ENCODE peak calls at places on chromosomes 5 and 9, in seven cellular contexts. One of them, this sample, is unnamed.
A peak's percentile ranks its signal among the peaks of the same experiment; 100 is the strongest.

GRCh38 chr5:24141046-24141445 is 503.7 kb downstream of the CDH10 start:
- DNase-seq in IMR-90: no peak
- DNase-seq in mesendoderm: peak; percentile 9
- DNase-seq in trophoblast cell: no peak
- DNase-seq in H1: no peak
- DNase-seq in neuronal stem cell: no peak
- DNase-seq in H9: peak; percentile 29
- DNase-seq in this sample: no peak

GRCh38 chr5:112687306-112687705 is 50.4 kb upstream of the APC start:
- DNase-seq in mesendoderm: peak; percentile 72
- DNase-seq in IMR-90: no peak
- DNase-seq in trophoblast cell: no peak
- DNase-seq in H9: peak; percentile 57
- DNase-seq in neuronal stem cell: no peak
- DNase-seq in H1: no peak
- DNase-seq in this sample: no peak

GRCh38 chr5:44783916-44784315 is 24.8 kb upstream of the MRPS30 start:
- DNase-seq in H9: no peak
- DNase-seq in neuronal stem cell: no peak
- DNase-seq in IMR-90: no peak
- DNase-seq in mesendoderm: no peak
- DNase-seq in H1: no peak
- DNase-seq in trophoblast cell: peak; percentile 61
- DNase-seq in this sample: no peak

GRCh38 chr5:172903790-172904189 is 55.4 kb upstream of the RPL26L1 start:
- DNase-seq in H1: no peak
- DNase-seq in neuronal stem cell: no peak
- DNase-seq in IMR-90: peak; percentile 96
- DNase-seq in mesendoderm: no peak
- DNase-seq in H9: no peak
- DNase-seq in trophoblast cell: peak; percentile 91
- DNase-seq in this sample: peak; percentile 95

GRCh38 chr5:166004006-166004405 is 2287.4 kb upstream of the WWC1 start:
- DNase-seq in H1: no peak
- DNase-seq in mesendoderm: no peak
- DNase-seq in H9: no peak
- DNase-seq in trophoblast cell: no peak
- DNase-seq in neuronal stem cell: no peak
- DNase-seq in IMR-90: no peak
- DNase-seq in this sample: no peak

GRCh38 chr9:37030591-37030939 is 3.5 kb downstream of the PAX5 start:
- DNase-seq in H9: peak; percentile 18
- DNase-seq in mesendoderm: peak; percentile 14
- DNase-seq in IMR-90: no peak
- DNase-seq in trophoblast cell: no peak
- DNase-seq in H1: no peak
- DNase-seq in neuronal stem cell: no peak
- DNase-seq in this sample: no peak

GRCh38 chr9:87713278-87713989 is 12.5 kb upstream of the CTSL start:
- DNase-seq in trophoblast cell: peak; percentile 99
- DNase-seq in IMR-90: peak; percentile 99
- DNase-seq in neuronal stem cell: no peak
- DNase-seq in H1: no peak
- DNase-seq in mesendoderm: peak; percentile 66
- DNase-seq in H9: no peak
- DNase-seq in this sample: peak; percentile 100

GRCh38 chr5:50962934-50963646 is 296.7 kb downstream of the PARP8 start:
- DNase-seq in IMR-90: peak; percentile 32
- DNase-seq in neuronal stem cell: peak; percentile 81
- DNase-seq in trophoblast cell: peak; percentile 66
- DNase-seq in H9: peak; percentile 82
- DNase-seq in mesendoderm: peak; percentile 85
- DNase-seq in H1: peak; percentile 93
- DNase-seq in this sample: peak; percentile 62

GRCh38 chr5:157165668-157166067 is 396 bp downstream of the GARIN3 start:
- DNase-seq in H1: no peak
- DNase-seq in neuronal stem cell: no peak
- DNase-seq in H9: no peak
- DNase-seq in trophoblast cell: no peak
- DNase-seq in mesendoderm: no peak
- DNase-seq in IMR-90: no peak
- DNase-seq in this sample: no peak

GRCh38 chr9:88007291-88007650 is 32.9 kb upstream of the CDK20 start:
- DNase-seq in neuronal stem cell: no peak
- DNase-seq in IMR-90: no peak
- DNase-seq in trophoblast cell: peak; percentile 42
- DNase-seq in mesendoderm: peak; percentile 51
- DNase-seq in H9: no peak
- DNase-seq in H1: no peak
- DNase-seq in this sample: no peak

GRCh38 chr5:14231888-14232287 is 88.7 kb downstream of the TRIO start:
- DNase-seq in mesendoderm: no peak
- DNase-seq in H9: no peak
- DNase-seq in H1: no peak
- DNase-seq in trophoblast cell: no peak
- DNase-seq in IMR-90: no peak
- DNase-seq in neuronal stem cell: no peak
- DNase-seq in this sample: no peak

GRCh38 chr5:79493596-79494343 is 20.2 kb downstream of the HOMER1 start:
- DNase-seq in neuronal stem cell: no peak
- DNase-seq in IMR-90: peak; percentile 36
- DNase-seq in H1: no peak
- DNase-seq in trophoblast cell: no peak
- DNase-seq in H9: no peak
- DNase-seq in mesendoderm: no peak
- DNase-seq in this sample: peak; percentile 42

GRCh38 chr5:152560508-152561137 is 155.5 kb upstream of the NMUR2 start:
- DNase-seq in mesendoderm: peak; percentile 83
- DNase-seq in trophoblast cell: peak; percentile 78
- DNase-seq in IMR-90: peak; percentile 12
- DNase-seq in neuronal stem cell: peak; percentile 73
- DNase-seq in H1: peak; percentile 78
- DNase-seq in H9: peak; percentile 79
- DNase-seq in this sample: peak; percentile 45

GRCh38 chr5:96718635-96719077 is 56.5 kb downstream of the CAST start:
- DNase-seq in neuronal stem cell: no peak
- DNase-seq in H9: no peak
- DNase-seq in mesendoderm: no peak
- DNase-seq in H1: no peak
- DNase-seq in IMR-90: no peak
- DNase-seq in trophoblast cell: no peak
- DNase-seq in this sample: no peak

GRCh38 chr9:129586647-129587046 is 34.3 kb downstream of the C9orf50 start:
- DNase-seq in H9: no peak
- DNase-seq in mesendoderm: no peak
- DNase-seq in trophoblast cell: no peak
- DNase-seq in neuronal stem cell: no peak
- DNase-seq in H1: no peak
- DNase-seq in IMR-90: no peak
- DNase-seq in this sample: no peak

DNA sequence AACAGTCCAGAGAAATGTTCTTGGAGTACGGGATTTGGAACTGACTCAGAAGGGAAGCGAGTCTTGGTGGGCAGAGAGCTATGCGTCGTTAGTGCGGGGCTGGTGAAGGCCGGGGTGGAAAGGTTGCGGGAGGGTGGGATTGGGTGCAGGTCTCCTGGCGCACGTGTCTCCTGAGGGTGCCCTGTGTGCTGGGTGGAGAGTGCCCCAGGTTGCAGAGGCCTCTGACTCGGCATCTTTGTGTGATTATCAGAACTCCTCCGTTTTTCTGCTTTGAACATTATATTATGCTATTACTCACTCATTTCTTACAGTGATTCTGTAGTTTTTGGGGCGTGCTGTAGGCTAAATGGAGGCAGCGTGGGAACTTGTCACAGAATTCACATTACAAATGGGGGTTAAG is 11.4 kb downstream of the CEP72 start:
- DNase-seq in H1: no peak
- DNase-seq in trophoblast cell: no peak
- DNase-seq in neuronal stem cell: no peak
- DNase-seq in mesendoderm: no peak
- DNase-seq in IMR-90: no peak
- DNase-seq in H9: no peak
- DNase-seq in this sample: no peak
- H2BK5ac ChIP-seq in H1: no peak overlapping the region
- H2BK5ac ChIP-seq in trophoblast cell: no peak overlapping the region
- H2BK5ac ChIP-seq in neuronal stem cell: no peak overlapping the region
- H2BK5ac ChIP-seq in mesendoderm: no peak overlapping the region
- H2BK5ac ChIP-seq in IMR-90: no peak overlapping the region
- H2BK5ac ChIP-seq in H9: no peak overlapping the region
- H2BK5ac ChIP-seq in this sample: no peak overlapping the region

GRCh38 chr9:112914524-112914923 is 23.8 kb upstream of the SLC46A2 start:
- DNase-seq in trophoblast cell: no peak
- DNase-seq in IMR-90: no peak
- DNase-seq in mesendoderm: no peak
- DNase-seq in H1: no peak
- DNase-seq in neuronal stem cell: no peak
- DNase-seq in H9: no peak
- DNase-seq in this sample: no peak

GRCh38 chr9:112917987-112918362 is 27.3 kb upstream of the SLC46A2 start:
- DNase-seq in mesendoderm: no peak
- DNase-seq in IMR-90: no peak
- DNase-seq in H1: no peak
- DNase-seq in H9: no peak
- DNase-seq in neuronal stem cell: no peak
- DNase-seq in trophoblast cell: no peak
- DNase-seq in this sample: no peak

GRCh38 chr9:112913326-112913725 is 22.6 kb upstream of the SLC46A2 start:
- DNase-seq in neuronal stem cell: no peak
- DNase-seq in IMR-90: no peak
- DNase-seq in H9: no peak
- DNase-seq in H1: no peak
- DNase-seq in trophoblast cell: no peak
- DNase-seq in mesendoderm: no peak
- DNase-seq in this sample: no peak

GRCh38 chr9:112921549-112921948 is 30.9 kb upstream of the SLC46A2 start:
- DNase-seq in mesendoderm: peak; percentile 91
- DNase-seq in IMR-90: peak; percentile 63
- DNase-seq in trophoblast cell: peak; percentile 69
- DNase-seq in H9: peak; percentile 37
- DNase-seq in H1: no peak
- DNase-seq in neuronal stem cell: no peak
- DNase-seq in this sample: peak; percentile 52

DNA sequence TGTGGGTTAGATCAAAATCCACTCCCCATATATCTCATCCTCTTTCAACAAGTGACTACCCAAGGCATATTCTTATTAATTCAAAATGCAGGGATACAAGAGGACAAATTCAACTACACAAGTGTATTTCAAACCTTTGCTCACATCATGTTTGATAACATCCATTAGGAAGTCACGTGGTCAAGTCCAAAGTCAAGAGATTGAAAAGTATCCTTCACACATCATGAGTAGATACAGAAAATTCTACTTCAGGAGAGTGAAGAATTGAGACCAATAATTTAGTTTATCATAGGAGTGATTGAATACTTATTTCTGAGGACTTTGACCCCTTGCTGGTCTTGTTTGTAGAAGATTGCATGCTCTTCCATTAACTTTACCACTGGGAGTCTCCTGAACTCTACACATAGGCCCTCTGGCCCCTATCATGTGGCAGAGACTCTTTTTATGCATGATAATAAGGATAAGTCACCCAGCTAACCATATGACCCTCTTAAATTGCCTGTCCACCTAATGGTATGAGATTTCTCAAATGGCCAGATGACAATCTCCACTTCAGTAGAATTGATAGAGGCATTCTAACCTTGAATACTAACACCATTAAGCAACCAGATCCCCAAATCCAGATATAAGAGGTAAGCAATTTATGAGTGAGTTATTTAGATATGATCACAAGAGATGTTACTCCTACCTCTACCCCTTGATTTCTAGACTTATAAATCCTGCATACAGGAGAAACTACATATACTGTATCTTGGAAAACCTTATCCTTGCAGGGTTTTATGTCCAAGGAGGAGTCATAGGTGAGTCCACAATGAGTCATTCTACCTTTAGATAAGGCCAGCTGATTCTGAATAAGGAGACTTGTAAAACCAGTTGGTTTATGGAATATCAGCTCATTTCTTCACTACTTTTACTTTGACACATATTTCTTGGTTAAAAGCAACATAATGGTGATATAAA is 26.6 kb upstream of the SLC46A2 start:
- DNase-seq in mesendoderm: no peak
- DNase-seq in IMR-90: no peak
- DNase-seq in trophoblast cell: peak; percentile 76
- DNase-seq in neuronal stem cell: no peak
- DNase-seq in H1: no peak
- DNase-seq in H9: no peak
- DNase-seq in this sample: no peak
- H3K18ac ChIP-seq in mesendoderm: no peak overlapping the region
- H3K18ac ChIP-seq in IMR-90: no peak overlapping the region
- H3K18ac ChIP-seq in trophoblast cell: no peak overlapping the region
- H3K18ac ChIP-seq in neuronal stem cell: no peak overlapping the region
- H3K18ac ChIP-seq in H1: no peak overlapping the region
- H3K18ac ChIP-seq in H9: no peak overlapping the region
- H3K18ac ChIP-seq in this sample: no peak overlapping the region

GRCh38 chr9:81729141-81729540 is 39.8 kb upstream of the TLE1 start:
- DNase-seq in neuronal stem cell: no peak
- DNase-seq in IMR-90: no peak
- DNase-seq in H1: no peak
- DNase-seq in trophoblast cell: no peak
- DNase-seq in H9: no peak
- DNase-seq in mesendoderm: no peak
- DNase-seq in this sample: no peak
- H2BK5ac ChIP-seq in neuronal stem cell: no peak overlapping the region
- H2BK5ac ChIP-seq in IMR-90: no peak overlapping the region
- H2BK5ac ChIP-seq in H1: no peak overlapping the region
- H2BK5ac ChIP-seq in trophoblast cell: no peak overlapping the region
- H2BK5ac ChIP-seq in H9: no peak overlapping the region
- H2BK5ac ChIP-seq in mesendoderm: no peak overlapping the region
- H2BK5ac ChIP-seq in this sample: no peak overlapping the region

DNA sequence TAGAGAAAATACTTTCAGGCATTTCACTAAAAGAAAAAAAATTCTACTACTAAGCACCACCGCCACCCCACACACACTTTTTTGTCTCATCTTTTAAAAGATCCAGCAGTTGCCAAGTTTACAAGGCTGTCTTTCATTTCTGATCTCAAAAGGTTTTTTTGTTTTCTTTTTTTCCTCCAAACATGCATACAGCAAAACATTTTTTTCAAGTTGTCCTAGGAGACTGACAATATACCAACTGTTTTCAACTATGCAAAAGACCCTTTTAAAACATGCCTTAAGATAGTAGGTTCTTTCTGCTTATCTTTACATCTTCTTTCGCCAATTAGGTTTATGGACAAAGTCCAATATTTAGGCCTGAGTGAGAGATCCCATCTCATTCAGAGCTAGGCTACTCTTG is 65.2 kb downstream of the HMHB1 start:
- DNase-seq in neuronal stem cell: no peak
- DNase-seq in H9: no peak
- DNase-seq in IMR-90: no peak
- DNase-seq in H1: no peak
- DNase-seq in trophoblast cell: no peak
- DNase-seq in mesendoderm: no peak
- DNase-seq in this sample: no peak
- H3K18ac ChIP-seq in neuronal stem cell: no peak overlapping the region
- H3K18ac ChIP-seq in H9: no peak overlapping the region
- H3K18ac ChIP-seq in IMR-90: no peak overlapping the region
- H3K18ac ChIP-seq in H1: no peak overlapping the region
- H3K18ac ChIP-seq in trophoblast cell: no peak overlapping the region
- H3K18ac ChIP-seq in mesendoderm: no peak overlapping the region
- H3K18ac ChIP-seq in this sample: no peak overlapping the region